ENCODE peak calls at places on chromosomes 1 and 21, in four cellular contexts. Y, W, A and B are unnamed samples.

GRCh38 chr21:42097860-42098259 is 26.7 kb downstream of the UMODL1 start:
- DNase-seq in Y (peak), W (peak), A (no peak), B (no peak)

GRCh38 chr21:41217656-41218380 is 49.9 kb downstream of the BACE2 start:
- DNase-seq in Y (no peak), W (no peak), A (peak), B (no peak)

GRCh38 chr1:85245891-85246290 is 13.6 kb downstream of the C1orf52 start:
- DNase-seq in Y (no peak), W (no peak), A (no peak), B (no peak)

GRCh38 chr1:36835017-36835695 is 199.2 kb downstream of the GRIK3 start:
- DNase-seq in Y (no peak), W (no peak), A (no peak), B (no peak)

GRCh38 chr1:24954022-24954421 is 23.9 kb upstream of the RUNX3 start:
- DNase-seq in Y (no peak), W (no peak), A (no peak), B (no peak)

GRCh38 chr1:15764269-15764764 is 5.7 kb downstream of the FBLIM1 start:
- DNase-seq in Y (no peak), W (no peak), A (no peak), B (no peak)

GRCh38 chr1:151939141-151939540 is 29.8 kb upstream of the THEM4 start:
- DNase-seq in Y (no peak), W (no peak), A (no peak), B (no peak)

GRCh38 chr1:210001751-210002150 is 63.7 kb downstream of the SYT14 start:
- DNase-seq in Y (no peak), W (no peak), A (no peak), B (no peak)

GRCh38 chr1:12669529-12670068 is 25.7 kb downstream of the AADACL4 start:
- DNase-seq in Y (no peak), W (no peak), A (no peak), B (no peak)

GRCh38 chr21:36908260-36908908 is 58.1 kb downstream of the HLCS start:
- DNase-seq in Y (peak), W (no peak), A (no peak), B (no peak)

GRCh38 chr1:177547200-177547599 is 376.4 kb downstream of the BRINP2 start:
- DNase-seq in Y (no peak), W (no peak), A (no peak), B (no peak)

GRCh38 chr1:41666991-41667631 is 182.6 kb upstream of the EDN2 start:
- DNase-seq in Y (no peak), W (no peak), A (no peak), B (no peak)

GRCh38 chr1:39753132-39754025 is 14.7 kb downstream of the PPIE start:
- DNase-seq in Y (no peak), W (no peak), A (no peak), B (no peak)

GRCh38 chr1:39754026-39754569 is 15.4 kb downstream of the PPIE start:
- DNase-seq in Y (no peak), W (no peak), A (no peak), B (no peak)

GRCh38 chr1:39752703-39753102 is 14.0 kb downstream of the PPIE start:
- DNase-seq in Y (no peak), W (no peak), A (no peak), B (no peak)

GRCh38 chr1:39755965-39756659 is 15.0 kb downstream of the OXCT2 start:
- DNase-seq in Y (no peak), W (no peak), A (no peak), B (no peak)

DNA sequence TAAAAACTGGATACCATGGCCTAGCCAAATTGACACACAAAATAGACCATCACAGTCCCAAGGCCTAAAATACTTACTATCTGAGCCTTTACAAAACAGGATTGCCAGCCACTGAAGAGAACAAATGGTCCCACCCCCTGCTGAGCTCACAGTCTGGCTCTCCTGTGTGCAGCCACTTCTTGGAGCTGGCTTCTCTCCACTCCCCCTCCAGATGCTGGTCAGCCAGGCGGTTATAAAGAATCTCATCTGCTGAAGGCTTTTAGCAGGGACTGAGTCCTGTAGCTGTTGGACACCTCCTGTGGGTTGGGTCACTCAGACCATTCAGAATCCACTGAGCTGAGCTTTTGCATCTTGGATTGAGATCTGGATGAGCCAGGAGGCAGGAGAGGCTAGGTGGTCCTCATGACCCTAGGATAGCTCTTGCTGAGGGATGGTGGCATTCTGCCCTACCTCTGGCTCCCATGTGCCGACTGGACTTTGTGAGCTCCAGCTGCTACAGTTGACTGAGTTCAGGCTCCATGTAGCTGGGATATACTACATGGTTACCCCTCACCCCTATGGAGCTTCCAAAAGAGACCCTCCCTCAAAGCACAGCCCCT is 16.1 kb downstream of the OXCT2 start:
- DNase-seq in Y (no peak), W (no peak), A (no peak), B (no peak)
- TF ChIP-seq PHF8 in Y (no peak), W (no peak), A (no peak), B (no peak)

DNA sequence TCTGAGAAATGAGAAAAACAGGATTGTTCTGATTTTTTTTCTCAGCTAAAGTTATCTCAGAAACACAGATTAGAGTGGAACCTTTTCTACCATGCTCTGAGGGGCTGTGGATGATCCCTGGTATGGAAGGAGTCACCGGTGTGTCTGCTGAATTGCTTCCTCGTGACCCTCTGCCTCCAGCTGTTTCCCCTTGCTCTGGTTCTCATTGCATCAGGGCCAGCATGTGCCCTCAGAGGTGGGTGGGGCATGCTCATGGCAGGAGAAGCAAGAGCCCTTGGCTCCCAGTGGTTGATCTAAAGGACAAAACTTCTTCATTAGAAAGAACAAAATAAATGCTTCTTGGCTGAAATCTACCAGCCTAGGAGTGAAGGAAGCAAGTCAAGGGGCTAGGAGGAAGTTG is 183.2 kb upstream of the HMCN1 start:
- DNase-seq in Y (no peak), W (no peak), A (no peak), B (no peak)
- TF ChIP-seq PHF8 in Y (no peak), W (no peak), A (no peak), B (no peak)

GRCh38 chr1:245614476-245614875 is 459.7 kb downstream of the KIF26B start:
- DNase-seq in Y (no peak), W (no peak), A (no peak), B (no peak)
- TF ChIP-seq PHF8 in Y (no peak), W (no peak), A (no peak), B (no peak)

DNA sequence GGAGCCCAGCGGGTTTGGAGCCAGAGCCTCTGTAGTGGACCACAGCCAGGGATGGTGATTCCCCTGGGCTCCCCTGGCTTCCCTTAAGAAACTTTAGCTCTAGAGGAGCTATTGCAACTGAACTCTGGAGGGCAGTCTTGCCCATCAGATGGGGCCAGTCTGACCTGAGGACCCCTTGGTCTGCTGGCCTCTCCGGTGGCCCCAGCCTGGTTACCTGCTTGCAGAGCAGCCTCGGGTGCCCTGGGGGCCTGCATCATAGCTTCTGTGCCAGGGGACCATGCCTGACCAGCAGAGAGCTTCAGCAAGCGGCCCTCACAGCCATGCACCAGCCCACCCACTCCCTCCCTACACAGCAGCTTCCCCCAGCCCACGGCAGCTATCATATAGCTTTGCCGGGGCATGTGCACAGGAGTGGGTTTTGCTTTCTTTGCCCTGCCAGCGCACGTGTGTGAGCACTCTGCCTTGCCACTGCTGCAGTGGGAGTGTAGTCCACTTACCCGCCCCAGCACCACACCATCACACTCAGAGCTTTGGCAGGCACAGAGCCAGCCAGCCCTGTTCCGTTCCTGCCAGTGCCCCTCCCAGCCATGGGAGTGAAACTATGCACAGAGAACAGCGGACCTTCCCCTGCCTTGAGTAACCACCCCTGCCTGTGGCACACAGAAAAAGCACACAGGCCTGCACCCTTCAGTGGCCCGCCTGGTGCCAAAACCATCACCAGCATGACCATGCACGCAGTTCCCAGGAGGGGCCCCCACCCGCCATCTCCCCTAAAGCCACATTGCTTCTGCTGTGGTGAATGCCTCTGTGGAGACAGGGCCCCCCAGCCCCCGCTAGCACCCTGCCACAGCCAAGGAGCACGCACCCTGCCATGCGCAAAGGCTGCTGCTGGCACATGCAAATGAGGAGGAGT is 442.9 kb upstream of the NEGR1 start:
- DNase-seq in Y (no peak), W (no peak), A (no peak), B (peak)
- TF ChIP-seq PHF8 in Y (no peak), W (no peak), A (no peak), B (no peak)

GRCh38 chr1:195717651-195718050 is 890.6 kb downstream of the KCNT2 start:
- DNase-seq in Y (peak), W (no peak), A (no peak), B (no peak)

GRCh38 chr1:195709821-195710220 is 898.4 kb downstream of the KCNT2 start:
- DNase-seq in Y (no peak), W (no peak), A (no peak), B (no peak)

GRCh38 chr1:195715652-195716051 is 892.6 kb downstream of the KCNT2 start:
- DNase-seq in Y (no peak), W (no peak), A (no peak), B (no peak)

DNA sequence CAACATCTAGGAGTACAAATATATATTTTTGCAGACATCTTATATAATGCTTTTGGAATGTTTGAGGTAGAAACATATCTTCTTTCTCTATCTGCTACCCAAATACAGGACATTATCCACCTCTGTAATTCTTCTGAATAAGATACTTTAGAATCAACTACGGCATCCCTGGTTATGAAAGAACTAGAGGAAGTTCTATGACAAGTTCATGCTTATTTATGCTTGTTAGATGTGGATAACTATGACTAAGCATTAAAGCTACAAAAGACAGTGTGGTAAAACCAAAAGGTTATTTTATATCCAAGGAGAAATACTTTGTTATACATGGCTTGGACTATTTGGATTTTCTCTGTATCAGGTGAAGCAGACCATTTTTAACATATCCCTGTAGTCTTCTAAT is 894.0 kb downstream of the KCNT2 start:
- DNase-seq in Y (no peak), W (no peak), A (no peak), B (no peak)
- TF ChIP-seq PHF8 in Y (no peak), W (no peak), A (no peak), B (no peak)